ENCODE peak calls at places on chromosomes 6 and 20, in four cellular contexts. C is psoas muscle, D is AG09309, Y is progenitor cell of endocrine pancreas. X is an unnamed sample.

GRCh38 chr6:72894091-72894490 is 272.2 kb downstream of the KCNQ5 start:
- DNase-seq in C (no peak), D (no peak), Y (no peak), X (no peak)

GRCh38 chr6:14922306-14922705 is 323.6 kb upstream of the JARID2 start:
- DNase-seq in C (peak), D (no peak), Y (no peak), X (no peak)

GRCh38 chr20:45704969-45705637 is at the start of gene WFDC10B:
- DNase-seq in C (no peak), D (no peak), Y (no peak), X (no peak)

GRCh38 chr6:152094992-152095592 is 287.6 kb downstream of the ESR1 start:
- DNase-seq in C (peak), D (peak), Y (no peak), X (peak)

GRCh38 chr6:124459268-124459667 is 503.0 kb upstream of the RNF217 start:
- DNase-seq in C (no peak), D (no peak), Y (no peak), X (no peak)

GRCh38 chr20:6769953-6770831 is 2.7 kb downstream of the BMP2 start:
- DNase-seq in C (peak), D (no peak), Y (peak), X (peak)

GRCh38 chr6:155939253-155939652 is 483.6 kb upstream of the NOX3 start:
- DNase-seq in C (no peak), D (no peak), Y (no peak), X (no peak)

GRCh38 chr20:10521068-10521834 is 86.1 kb downstream of the SLX4IP start:
- DNase-seq in C (no peak), D (no peak), Y (no peak), X (no peak)

GRCh38 chr20:47950103-47950502 is 164.8 kb upstream of the SULF2 start:
- DNase-seq in C (no peak), D (no peak), Y (no peak), X (no peak)

GRCh38 chr6:56638760-56639159 is 3.9 kb downstream of the DST start:
- DNase-seq in C (no peak), D (no peak), Y (no peak), X (no peak)

GRCh38 chr6:123716506-123716905 is 79.8 kb upstream of the TRDN start:
- DNase-seq in C (no peak), D (no peak), Y (no peak), X (no peak)

GRCh38 chr6:142819603-142820335 is 125.2 kb downstream of the HIVEP2 start:
- DNase-seq in C (no peak), D (no peak), Y (no peak), X (no peak)

GRCh38 chr6:33905081-33905609 is 101.3 kb upstream of the MLN start:
- DNase-seq in C (no peak), D (no peak), Y (no peak), X (no peak)

GRCh38 chr6:2710412-2710811 is 40.3 kb downstream of the MYLK4 start:
- DNase-seq in C (no peak), D (no peak), Y (no peak), X (no peak)

GRCh38 chr6:2714359-2714895 is 36.3 kb downstream of the MYLK4 start:
- DNase-seq in C (no peak), D (peak), Y (no peak), X (no peak)

GRCh38 chr6:2715737-2716136 is 35.0 kb downstream of the MYLK4 start:
- DNase-seq in C (no peak), D (no peak), Y (no peak), X (no peak)

GRCh38 chr6:2712102-2712501 is 38.6 kb downstream of the MYLK4 start:
- DNase-seq in C (peak), D (no peak), Y (no peak), X (no peak)

GRCh38 chr6:2713473-2714358 is 37.0 kb downstream of the MYLK4 start:
- DNase-seq in C (peak), D (no peak), Y (no peak), X (no peak)
- TF ChIP-seq CTCF in C (no peak), D (peak), Y (no peak), X (no peak)

DNA sequence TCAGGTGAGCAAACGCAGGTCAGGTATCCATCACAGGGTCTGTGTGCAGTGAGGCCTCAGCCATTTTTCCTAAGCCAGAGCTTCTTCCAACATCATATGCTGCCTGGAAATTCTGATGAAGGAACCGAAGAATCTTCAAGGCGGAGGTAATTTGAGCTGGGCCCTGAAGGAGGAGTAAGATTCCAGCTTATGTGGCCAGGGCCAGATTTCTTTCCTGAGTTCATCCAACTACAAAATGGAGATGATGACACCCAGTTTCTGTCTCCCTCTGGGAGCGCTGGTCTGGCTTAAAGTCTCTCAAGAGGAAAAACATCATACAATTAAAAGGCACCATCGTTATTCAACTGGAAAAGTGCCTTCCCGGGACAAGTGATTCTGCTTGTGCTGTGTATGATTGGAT is 6.9 kb upstream of the MANBAL start:
- DNase-seq in C (no peak), D (no peak), Y (no peak), X (no peak)
- TF ChIP-seq CTCF in C (no peak), D (peak), Y (peak), X (peak)

DNA sequence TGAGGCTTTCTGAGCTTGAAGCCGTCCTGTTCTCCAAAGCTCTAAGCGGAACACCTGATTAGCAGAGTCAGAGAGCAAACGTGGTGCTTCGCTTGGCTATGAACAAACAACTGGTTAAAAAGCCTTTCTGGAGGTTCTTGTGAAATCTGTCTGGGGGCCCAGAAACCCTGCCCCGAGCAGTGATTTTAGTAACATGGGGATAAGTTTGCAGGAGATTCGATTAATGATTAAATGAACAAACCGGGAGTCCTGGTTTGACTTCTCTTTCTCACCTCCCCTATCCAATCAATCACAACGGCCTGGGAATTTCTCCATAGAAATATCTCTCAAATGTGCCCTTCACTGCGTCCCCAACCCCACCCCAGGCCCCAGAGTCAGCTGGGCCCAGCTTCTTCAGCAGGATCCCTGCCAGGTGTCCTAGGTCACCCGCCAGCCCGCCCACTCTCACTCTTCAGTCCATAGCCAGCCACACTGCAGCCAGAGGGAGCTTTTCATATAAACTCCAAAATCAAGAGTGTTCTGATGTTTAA is 43.6 kb downstream of the ZDHHC14 start:
- DNase-seq in C (no peak), D (no peak), Y (no peak), X (no peak)
- TF ChIP-seq CTCF in C (no peak), D (no peak), Y (no peak), X (no peak)

GRCh38 chr6:137136065-137136464 is 37.4 kb downstream of the IL22RA2 start:
- DNase-seq in C (no peak), D (no peak), Y (no peak), X (no peak)
- TF ChIP-seq CTCF in C (peak), D (peak), Y (no peak), X (no peak)

X was measured in prostate gland.